ENCODE peak calls at places on chromosome 1, in nine cellular contexts. X, Y, E, H, G, F, M, Q and A are unnamed samples.

GRCh38 chr1:34885405-34886247 is 26.1 kb upstream of the SMIM12 start:
- DNase-seq in X (no peak), Y (no peak), E (no peak), H (no peak), G (peak; percentile 19), F (peak; percentile 40), M (peak; percentile 62), Q (peak; percentile 54), A (peak; percentile 48)

GRCh38 chr1:226411619-226412018 is 3.7 kb upstream of the PARP1 start:
- DNase-seq in X (no peak), Y (no peak), E (no peak), H (no peak), G (no peak), F (no peak), M (no peak), Q (no peak), A (no peak)

GRCh38 chr1:22420456-22421053 is 31.1 kb upstream of the ZBTB40 start:
- DNase-seq in X (peak; percentile 74), Y (peak; percentile 33), E (peak; percentile 68), H (peak; percentile 87), G (peak; percentile 19), F (peak; percentile 10), M (peak; percentile 84), Q (peak; percentile 55), A (peak; percentile 17)

GRCh38 chr1:202752799-202753198 is 42.5 kb upstream of the SYT2 start:
- DNase-seq in X (peak; percentile 42), Y (no peak), E (no peak), H (no peak), G (no peak), F (no peak), M (no peak), Q (no peak), A (no peak)

GRCh38 chr1:151540982-151541377 is 871 bp downstream of the TUFT1 start:
- DNase-seq in X (no peak), Y (no peak), E (peak; percentile 55), H (peak; percentile 64), G (no peak), F (no peak), M (peak; percentile 5), Q (no peak), A (no peak)

GRCh38 chr1:21106709-21107108 is 70.0 kb downstream of the EIF4G3 start:
- DNase-seq in X (no peak), Y (no peak), E (no peak), H (no peak), G (no peak), F (no peak), M (no peak), Q (no peak), A (no peak)

GRCh38 chr1:106526650-106527049 is 529.8 kb upstream of the PRMT6 start:
- DNase-seq in X (peak; percentile 46), Y (no peak), E (no peak), H (no peak), G (no peak), F (no peak), M (no peak), Q (no peak), A (no peak)

GRCh38 chr1:179329862-179330261 is 35.9 kb upstream of the AXDND1 start:
- DNase-seq in X (no peak), Y (no peak), E (no peak), H (no peak), G (no peak), F (no peak), M (no peak), Q (no peak), A (no peak)

GRCh38 chr1:162196387-162196786 is 126.9 kb downstream of the NOS1AP start:
- DNase-seq in X (no peak), Y (no peak), E (no peak), H (no peak), G (no peak), F (no peak), M (no peak), Q (no peak), A (no peak)

GRCh38 chr1:170205301-170205700 is 59.5 kb downstream of the NTMT2 start:
- DNase-seq in X (peak; percentile 7), Y (no peak), E (no peak), H (no peak), G (no peak), F (no peak), M (no peak), Q (no peak), A (no peak)

GRCh38 chr1:172823534-172823933 is 164.6 kb downstream of the FASLG start:
- DNase-seq in X (peak; percentile 68), Y (no peak), E (no peak), H (no peak), G (no peak), F (no peak), M (no peak), Q (no peak), A (no peak)

GRCh38 chr1:193417420-193417819 is 231.0 kb upstream of the B3GALT2 start:
- DNase-seq in X (peak; percentile 27), Y (no peak), E (no peak), H (no peak), G (no peak), F (peak; percentile 6), M (no peak), Q (peak; percentile 29), A (no peak)

GRCh38 chr1:151132676-151133338 is 13.6 kb downstream of the SEMA6C start:
- DNase-seq in X (no peak), Y (no peak), E (no peak), H (peak; percentile 47), G (no peak), F (no peak), M (no peak), Q (no peak), A (no peak)

GRCh38 chr1:20401405-20402010 is 84.5 kb downstream of the CAMK2N1 start:
- DNase-seq in X (no peak), Y (no peak), E (no peak), H (no peak), G (no peak), F (no peak), M (no peak), Q (no peak), A (no peak)